ENCODE peak calls at places on chromosomes 1 and 21, in nine cellular contexts. T is prostate gland, Z is heart left ventricle, X is tibial nerve, S is right lobe of liver, K is stomach, Q is esophagus muscularis mucosa, M is transverse colon, P is A549. F is an unnamed sample.

GRCh38 chr1:208142632-208143390 is 101.4 kb downstream of the PLXNA2 start:
- DNase-seq in T (no peak), Z (no peak), X (no peak), S (no peak), K (no peak), Q (no peak), M (no peak), P (no peak), F (no peak)

GRCh38 chr1:229047161-229047840 is 223.6 kb upstream of the RAB4A start:
- DNase-seq in T (no peak), Z (no peak), X (no peak), S (no peak), K (no peak), Q (peak; percentile 62), M (no peak), P (no peak), F (no peak)

GRCh38 chr21:35222021-35222420 is 172.9 kb upstream of the RUNX1 start:
- DNase-seq in T (no peak), Z (no peak), X (no peak), S (no peak), K (no peak), Q (no peak), M (no peak), P (no peak), F (no peak)

GRCh38 chr1:204465469-204466415 is 28.9 kb downstream of the PIK3C2B start:
- DNase-seq in T (no peak), Z (peak; percentile 67), X (no peak), S (no peak), K (no peak), Q (no peak), M (no peak), P (no peak), F (no peak)

GRCh38 chr1:43573066-43573799 is 42.5 kb downstream of the PTPRF start:
- DNase-seq in T (no peak), Z (peak; percentile 68), X (no peak), S (no peak), K (no peak), Q (no peak), M (no peak), P (no peak), F (no peak)

GRCh38 chr1:202579806-202580205 is 130.4 kb downstream of the SYT2 start:
- DNase-seq in T (no peak), Z (no peak), X (no peak), S (no peak), K (no peak), Q (no peak), M (no peak), P (no peak), F (no peak)

GRCh38 chr21:37198989-37199924 is 67.9 kb downstream of the VPS26C start:
- DNase-seq in T (no peak), Z (no peak), X (no peak), S (no peak), K (no peak), Q (no peak), M (no peak), P (no peak), F (no peak)

GRCh38 chr1:115314765-115315164 is 23.3 kb downstream of the NGF start:
- DNase-seq in T (no peak), Z (no peak), X (no peak), S (no peak), K (no peak), Q (no peak), M (no peak), P (peak; percentile 18), F (no peak)

GRCh38 chr1:9145021-9145668 is 16.2 kb upstream of the GPR157 start:
- DNase-seq in T (no peak), Z (peak; percentile 26), X (no peak), S (no peak), K (peak; percentile 33), Q (no peak), M (no peak), P (peak; percentile 59), F (no peak)

GRCh38 chr21:16587141-16587570 is 857.4 kb downstream of the USP25 start:
- DNase-seq in T (peak; percentile 84), Z (peak; percentile 58), X (peak; percentile 30), S (peak; percentile 84), K (peak; percentile 60), Q (no peak), M (peak; percentile 60), P (peak; percentile 84), F (peak; percentile 90)

DNA sequence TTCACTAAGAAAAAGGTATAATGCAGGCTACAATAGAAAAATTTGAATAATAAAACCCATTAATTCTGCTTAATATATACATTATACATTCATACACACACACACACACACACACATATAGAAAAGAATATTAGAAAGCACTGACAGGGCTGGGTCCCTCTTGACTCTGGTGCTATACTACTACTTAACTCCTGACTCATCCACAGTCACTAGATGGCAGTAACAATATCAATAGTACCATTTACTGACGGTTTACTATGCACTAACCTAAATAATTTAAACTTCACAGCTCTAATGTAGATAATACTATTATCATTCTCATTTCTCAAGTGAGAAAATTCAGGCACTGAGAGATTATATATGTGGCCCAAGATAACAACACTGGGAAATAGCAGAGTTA is 87.5 kb downstream of the COP1 start:
- DNase-seq in T (no peak), Z (no peak), X (no peak), S (no peak), K (no peak), Q (no peak), M (no peak), P (peak; percentile 33), F (no peak)
- TF ChIP-seq CTCF in T (no peak), Z (no peak), X (no peak), S (peak; percentile 39), K (no peak), Q (no peak), M (no peak), P (peak; percentile 50), F (no peak)

GRCh38 chr1:111199881-111200801 is at the start of gene DENND2D:
- DNase-seq in T (no peak), Z (peak; percentile 56), X (no peak), S (peak; percentile 71), K (peak; percentile 88), Q (peak; percentile 93), M (peak; percentile 71), P (no peak), F (peak; percentile 78)
- H3K4me1 ChIP-seq in T (peaks cover 7% of the 10 kb centered on the region), Z (peaks cover 83% of the 10 kb centered on the region), X (no peaks in the 10 kb centered on the region), S (peaks cover 50% of the 10 kb centered on the region), K (peaks cover 73% of the 10 kb centered on the region), Q (peaks cover 16% of the 10 kb centered on the region), M (peaks cover 35% of the 10 kb centered on the region), P (no peaks in the 10 kb centered on the region), F (peaks cover 63% of the 10 kb centered on the region)

DNA sequence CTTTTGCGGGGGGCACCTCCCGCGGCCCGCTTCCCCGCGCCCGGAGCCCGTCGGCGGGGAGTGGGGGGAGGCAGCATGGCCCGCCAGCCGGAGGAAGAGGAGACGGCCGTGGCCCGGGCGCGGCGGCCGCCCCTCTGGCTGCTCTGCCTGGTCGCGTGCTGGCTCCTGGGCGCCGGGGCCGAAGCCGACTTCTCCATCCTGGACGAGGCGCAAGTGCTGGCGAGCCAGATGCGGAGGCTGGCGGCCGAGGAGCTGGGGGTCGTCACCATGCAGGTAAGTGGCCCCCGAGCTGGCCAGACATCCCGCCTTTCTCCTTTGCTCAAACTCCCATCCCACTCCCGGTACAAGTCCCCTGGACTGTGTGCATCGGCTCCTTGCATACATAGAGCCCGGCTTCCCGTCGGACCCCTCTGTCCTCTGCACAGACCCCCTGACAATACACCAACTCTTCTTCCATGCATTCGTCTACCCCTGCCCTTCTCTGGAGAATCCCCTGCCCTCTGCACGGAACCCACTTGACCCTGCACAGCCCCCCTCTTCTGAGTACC is 815 bp downstream of the CACHD1 start:
- DNase-seq in T (peak; percentile 8), Z (peak; percentile 44), X (no peak), S (peak; percentile 55), K (peak; percentile 32), Q (peak; percentile 86), M (peak; percentile 15), P (peak; percentile 6), F (peak; percentile 37)
- TF ChIP-seq POLR2A in T (no peak), Z (no peak), X (no peak), S (no peak), K (no peak), Q (no peak), M (no peak), P (no peak), F (no peak)

DNA sequence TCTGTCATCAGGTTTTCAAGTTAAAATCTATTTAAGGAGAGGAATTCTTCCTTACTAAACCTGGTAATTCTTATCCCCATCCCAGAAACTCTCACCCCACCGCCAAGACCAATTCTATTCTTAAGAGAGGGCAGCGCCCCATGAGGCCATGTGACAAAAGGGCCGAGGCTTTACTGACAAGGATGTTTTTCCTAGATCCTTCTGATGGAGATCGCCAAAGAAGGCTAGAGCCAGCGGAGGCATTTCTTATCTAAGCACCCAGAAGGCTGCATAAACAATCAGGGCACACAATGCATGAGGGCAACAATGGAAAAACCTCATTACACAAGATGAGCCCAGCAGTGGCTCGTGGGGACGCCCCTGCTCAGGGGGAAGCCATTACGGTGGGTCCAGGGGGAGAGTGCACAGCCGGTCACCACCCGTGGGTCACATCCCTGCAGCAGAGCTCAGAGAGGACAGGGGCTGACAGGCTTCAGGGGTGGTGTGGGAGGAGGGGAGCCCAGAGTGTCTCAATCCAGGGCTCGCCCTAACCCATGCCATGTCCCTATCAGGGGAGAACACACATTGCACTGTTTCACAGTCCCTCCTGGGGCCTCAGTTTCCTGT is 88.7 kb downstream of the ITPKB start:
- DNase-seq in T (no peak), Z (peak; percentile 29), X (no peak), S (no peak), K (no peak), Q (no peak), M (no peak), P (no peak), F (no peak)
- TF ChIP-seq CTCF in T (no peak), Z (peak; percentile 2), X (no peak), S (no peak), K (no peak), Q (no peak), M (no peak), P (no peak), F (no peak)

GRCh38 chr1:209409786-209410185 is 173.7 kb upstream of the CAMK1G start:
- DNase-seq in T (no peak), Z (no peak), X (no peak), S (no peak), K (no peak), Q (no peak), M (no peak), P (peak; percentile 88), F (no peak)
- H3K4me1 ChIP-seq in T (no peaks in the 10 kb centered on the region), Z (peaks cover 37% of the 10 kb centered on the region), X (no peaks in the 10 kb centered on the region), S (no peaks in the 10 kb centered on the region), K (no peaks in the 10 kb centered on the region), Q (no peaks in the 10 kb centered on the region), M (no peaks in the 10 kb centered on the region), P (peaks cover 52% of the 10 kb centered on the region), F (no peaks in the 10 kb centered on the region)